ENCODE peak calls at places on chromosomes 6 and 20, in six cellular contexts. T is GM12878, C is HepG2, O is GM12892, D is K562, G is H1. I is an unnamed sample.
A peak's percentile ranks its signal among the peaks of the same experiment; 100 is the strongest.

GRCh38 chr20:50224553-50225255 is 34.1 kb downstream of the CEBPB start:
- DNase-seq in O (no peak), D (peak; percentile 39), G (no peak), T (no peak), C (no peak), I (no peak)

GRCh38 chr6:110951986-110952794 is 6.3 kb upstream of the GTF3C6 start:
- DNase-seq in O (no peak), C (peak; percentile 96), G (no peak), T (no peak), D (no peak), I (no peak)

GRCh38 chr20:4130404-4131189 is 115.2 kb upstream of the RNF24 start:
- DNase-seq in T (no peak), O (no peak), D (no peak), C (no peak), G (no peak), I (no peak)

GRCh38 chr6:169963581-169964297 is 212.3 kb downstream of the ERMARD start:
- DNase-seq in D (no peak), O (no peak), C (no peak), T (no peak), G (no peak), I (peak; percentile 1)

GRCh38 chr20:16732506-16733152 is 2.8 kb downstream of the SNRPB2 start:
- DNase-seq in T (no peak), D (no peak), G (no peak), C (no peak), O (no peak), I (no peak)

GRCh38 chr6:118456982-118457381 is 91.1 kb upstream of the PLN start:
- DNase-seq in T (no peak), D (no peak), O (no peak), C (no peak), G (no peak), I (no peak)

GRCh38 chr6:138523347-138524210 is 24.3 kb upstream of the NHSL1 start:
- DNase-seq in C (no peak), T (no peak), G (no peak), D (no peak), O (no peak), I (no peak)

GRCh38 chr20:278607-279571 is 11.7 kb downstream of the C20orf96 start:
- DNase-seq in O (no peak), D (no peak), T (no peak), G (peak; percentile 61), C (no peak), I (no peak)

GRCh38 chr6:98842489-98843180 is 8.3 kb downstream of the POU3F2 start:
- DNase-seq in T (no peak), O (no peak), G (peak; percentile 79), C (no peak), D (no peak), I (no peak)

GRCh38 chr6:56518995-56519767 is 123.5 kb downstream of the DST start:
- DNase-seq in D (no peak), O (no peak), C (no peak), G (no peak), T (no peak), I (no peak)

GRCh38 chr6:111845441-111845871 is 27.8 kb downstream of the FYN start:
- DNase-seq in T (no peak), G (no peak), D (peak; percentile 44), O (peak; percentile 25), C (peak; percentile 47), I (no peak)

GRCh38 chr6:165729307-165729936 is 66.4 kb upstream of the PDE10A start:
- DNase-seq in O (peak; percentile 27), T (no peak), C (peak; percentile 13), D (peak; percentile 85), G (peak; percentile 84), I (peak; percentile 54)

GRCh38 chr20:33810885-33811762 is at the start of gene CHMP4B:
- DNase-seq in G (peak; percentile 95), D (peak; percentile 96), C (peak; percentile 99), O (peak; percentile 95), T (peak; percentile 87), I (peak; percentile 96)
- TF ChIP-seq POLR2AphosphoS5 in G (peak; percentile 22), D (no peak), C (peak; percentile 50), O (no peak), T (peak; percentile 64), I (no peak)

GRCh38 chr6:81562169-81562568 is 190.3 kb downstream of the TENT5A start:
- DNase-seq in T (no peak), O (no peak), C (peak; percentile 20), G (no peak), D (no peak), I (no peak)

GRCh38 chr6:81568973-81569372 is 183.5 kb downstream of the TENT5A start:
- DNase-seq in D (no peak), O (no peak), C (no peak), G (no peak), T (no peak), I (no peak)

GRCh38 chr6:81561731-81562130 is 190.8 kb downstream of the TENT5A start:
- DNase-seq in T (no peak), G (no peak), C (no peak), D (no peak), O (no peak), I (no peak)

GRCh38 chr6:81561071-81561564 is 191.4 kb downstream of the TENT5A start:
- DNase-seq in G (no peak), C (peak; percentile 69), T (no peak), D (no peak), O (no peak), I (no peak)

GRCh38 chr6:81565071-81565470 is 187.4 kb downstream of the TENT5A start:
- DNase-seq in C (no peak), O (no peak), G (no peak), T (no peak), D (no peak), I (no peak)
- TF ChIP-seq POLR2A in C (no peak), O (no peak), G (no peak), T (no peak), D (no peak), I (no peak)

DNA sequence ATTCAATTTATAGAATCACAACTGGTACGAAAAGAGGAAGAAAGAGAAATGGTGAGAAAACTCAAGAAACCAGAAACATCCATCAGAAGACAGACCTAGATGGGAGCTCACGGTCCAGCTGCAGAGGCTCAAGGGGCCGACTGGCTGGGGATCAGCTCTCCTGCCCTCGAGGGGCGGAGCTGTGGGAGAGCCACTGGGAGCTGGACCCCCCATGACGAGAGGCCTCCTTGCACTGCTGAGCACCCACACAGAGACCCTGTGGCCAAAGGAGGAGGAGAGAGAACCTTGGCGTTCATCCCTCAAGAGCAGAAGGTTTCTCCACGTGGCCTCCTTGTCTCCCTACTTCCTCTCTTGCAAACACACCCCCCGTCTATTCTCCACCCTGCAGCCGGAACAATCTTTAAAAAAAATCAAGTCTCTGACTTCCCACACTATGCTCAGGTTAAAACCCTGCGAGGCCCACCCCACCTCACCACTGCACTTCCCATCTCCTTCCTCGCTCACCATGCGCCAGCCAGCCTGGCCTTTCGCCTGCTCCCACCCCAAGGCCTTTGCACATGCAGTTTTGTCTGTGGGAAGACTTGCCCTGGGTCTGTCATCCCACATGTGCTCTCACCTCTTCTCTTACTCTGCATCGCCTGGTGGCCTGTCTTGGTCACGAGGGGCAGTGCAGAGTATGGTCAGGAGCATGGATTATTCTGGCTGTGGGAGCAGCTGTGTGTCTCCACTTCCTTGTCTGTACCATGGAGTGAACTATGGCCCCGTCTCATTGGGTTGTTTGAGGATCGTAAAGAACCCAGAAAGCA is 33.1 kb downstream of the PMEPA1 start:
- DNase-seq in C (no peak), D (no peak), G (no peak), O (no peak), T (no peak), I (no peak)
- TF ChIP-seq TAF1 in C (no peak), D (no peak), G (no peak), O (no peak), T (no peak), I (no peak)

GRCh38 chr6:2952557-2953095 is 18.7 kb downstream of the SERPINB6 start:
- DNase-seq in D (peak; percentile 80), T (no peak), C (peak; percentile 72), O (peak; percentile 48), G (peak; percentile 97), I (no peak)
- TF ChIP-seq POLR2AphosphoS5 in D (no peak), T (no peak), C (no peak), O (no peak), G (no peak), I (no peak)

DNA sequence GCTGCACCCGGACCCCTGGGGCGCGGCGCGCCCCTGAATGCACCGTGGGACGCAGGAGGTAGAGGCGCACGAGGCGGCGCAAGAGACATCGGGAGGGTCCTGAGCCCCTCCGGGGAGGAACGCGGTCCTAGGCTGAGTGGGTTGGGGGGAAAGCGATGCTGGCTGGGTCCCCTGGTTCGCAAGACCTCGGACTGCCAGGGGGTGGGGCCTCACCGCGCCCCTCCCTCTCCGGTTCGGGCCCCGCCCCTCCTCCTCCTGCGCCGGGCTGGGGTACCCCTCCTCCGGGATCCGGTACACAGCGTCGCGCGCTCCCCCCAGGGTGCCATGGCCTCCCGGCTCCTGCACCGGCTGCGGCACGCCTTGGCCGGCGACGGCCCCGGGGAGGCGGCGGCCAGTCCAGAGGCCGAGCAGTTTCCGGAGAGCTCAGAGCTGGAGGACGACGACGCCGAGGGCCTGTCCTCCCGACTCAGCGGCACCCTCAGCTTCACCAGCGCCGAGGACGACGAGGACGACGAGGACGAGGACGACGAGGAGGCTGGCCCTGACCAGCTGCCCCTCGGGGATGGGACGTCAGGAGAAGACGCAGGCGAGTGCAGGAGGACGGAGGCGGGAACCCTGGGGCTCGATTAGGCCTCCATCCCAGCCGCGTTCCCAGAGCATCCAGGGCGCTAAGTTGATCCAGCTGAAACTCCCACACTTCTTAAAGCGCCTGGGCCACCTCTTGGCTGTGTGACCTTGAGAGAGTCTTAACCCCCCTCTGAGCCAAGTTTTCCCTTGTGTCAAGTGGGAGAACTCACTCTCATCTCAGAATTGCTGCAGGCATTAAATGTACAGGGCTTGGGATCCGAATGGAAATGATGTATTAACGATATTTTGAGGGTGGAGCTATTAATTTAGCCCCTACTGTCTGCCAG is 541 bp downstream of the SNX21 start:
- DNase-seq in O (peak; percentile 63), G (peak; percentile 93), C (peak; percentile 47), T (no peak), D (peak; percentile 84), I (peak; percentile 79)
- TF ChIP-seq POLR2A in O (no peak), G (peak; percentile 74), C (no peak), T (no peak), D (no peak), I (no peak)

DNA sequence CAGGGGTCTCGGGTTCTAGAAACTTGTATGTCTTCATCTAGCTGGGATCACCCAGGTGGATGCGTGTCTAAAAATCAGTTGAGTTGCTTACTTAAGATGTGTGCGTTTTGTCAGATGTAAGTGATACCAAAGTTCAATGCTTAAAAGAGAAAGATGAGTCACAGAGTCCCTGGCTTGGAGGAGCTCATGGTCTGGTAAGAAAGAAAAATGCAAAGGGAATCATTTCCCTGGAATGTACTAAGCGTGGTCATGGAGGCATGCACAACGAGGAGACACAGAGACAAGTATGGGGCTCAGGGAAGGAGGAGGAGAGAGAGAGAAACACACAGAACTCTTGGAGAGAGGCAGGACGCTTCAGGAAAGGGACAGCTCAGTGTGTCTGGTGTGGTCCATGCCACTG is 186.9 kb upstream of the GMDS start:
- DNase-seq in T (no peak), D (no peak), G (no peak), O (no peak), C (no peak), I (no peak)
- TF ChIP-seq TAF1 in T (no peak), D (no peak), G (no peak), O (no peak), C (no peak), I (no peak)

I was measured in GM12891.